ENCODE peak calls at places on chromosomes 11 and 22, in seven cellular contexts. One of them, this sample, is unnamed. For H3K36me3, the result is how much of the 10 kb centered on the place peaks cover.

GRCh38 chr11:102347526-102348331 is 715 bp downstream of the BIRC2 start:
- DNase-seq in pancreas: no peak
- DNase-seq in tibial artery: no peak
- DNase-seq in BE2C: no peak
- DNase-seq in PC-3: peak
- DNase-seq in fibroblast of lung: peak
- DNase-seq in right lobe of liver: no peak
- DNase-seq in this sample: no peak

GRCh38 chr11:57482782-57483569 is 22.6 kb downstream of the RTN4RL2 start:
- DNase-seq in PC-3: peak
- DNase-seq in pancreas: peak
- DNase-seq in tibial artery: no peak
- DNase-seq in right lobe of liver: no peak
- DNase-seq in fibroblast of lung: no peak
- DNase-seq in BE2C: peak
- DNase-seq in this sample: peak

GRCh38 chr11:73866586-73866996 is 10.1 kb downstream of the COA4 start:
- DNase-seq in PC-3: peak
- DNase-seq in fibroblast of lung: peak
- DNase-seq in pancreas: no peak
- DNase-seq in tibial artery: no peak
- DNase-seq in right lobe of liver: no peak
- DNase-seq in BE2C: peak
- DNase-seq in this sample: no peak

GRCh38 chr22:35134637-35135036 is 68.7 kb downstream of the ISX start:
- DNase-seq in PC-3: no peak
- DNase-seq in fibroblast of lung: no peak
- DNase-seq in tibial artery: no peak
- DNase-seq in pancreas: no peak
- DNase-seq in BE2C: no peak
- DNase-seq in right lobe of liver: no peak
- DNase-seq in this sample: no peak

GRCh38 chr11:109424893-109425292 is 2.9 kb downstream of the C11orf87 start:
- DNase-seq in pancreas: peak
- DNase-seq in tibial artery: no peak
- DNase-seq in fibroblast of lung: no peak
- DNase-seq in right lobe of liver: no peak
- DNase-seq in BE2C: no peak
- DNase-seq in PC-3: peak
- DNase-seq in this sample: no peak

GRCh38 chr22:27370987-27371386 is 430.6 kb downstream of the MN1 start:
- DNase-seq in right lobe of liver: no peak
- DNase-seq in tibial artery: no peak
- DNase-seq in BE2C: no peak
- DNase-seq in fibroblast of lung: no peak
- DNase-seq in PC-3: no peak
- DNase-seq in pancreas: no peak
- DNase-seq in this sample: no peak

GRCh38 chr11:115496892-115497291 is 7.3 kb downstream of the CADM1 start:
- DNase-seq in right lobe of liver: no peak
- DNase-seq in BE2C: no peak
- DNase-seq in pancreas: no peak
- DNase-seq in fibroblast of lung: peak
- DNase-seq in tibial artery: no peak
- DNase-seq in PC-3: no peak
- DNase-seq in this sample: no peak

GRCh38 chr11:68142028-68142412 is 20.8 kb upstream of the CHKA start:
- DNase-seq in fibroblast of lung: no peak
- DNase-seq in BE2C: no peak
- DNase-seq in pancreas: peak
- DNase-seq in tibial artery: no peak
- DNase-seq in right lobe of liver: peak
- DNase-seq in PC-3: peak
- DNase-seq in this sample: peak

GRCh38 chr11:72716291-72716690 is 35.9 kb downstream of the ARAP1 start:
- DNase-seq in pancreas: peak
- DNase-seq in BE2C: peak
- DNase-seq in fibroblast of lung: peak
- DNase-seq in tibial artery: no peak
- DNase-seq in PC-3: no peak
- DNase-seq in right lobe of liver: no peak
- DNase-seq in this sample: no peak

GRCh38 chr11:44004452-44004833 is 43.3 kb upstream of the ACCSL start:
- DNase-seq in right lobe of liver: no peak
- DNase-seq in tibial artery: peak
- DNase-seq in pancreas: no peak
- DNase-seq in fibroblast of lung: no peak
- DNase-seq in PC-3: no peak
- DNase-seq in BE2C: no peak
- DNase-seq in this sample: no peak

GRCh38 chr11:86990520-86990919 is 35.3 kb upstream of the FZD4 start:
- DNase-seq in PC-3: peak
- DNase-seq in pancreas: no peak
- DNase-seq in fibroblast of lung: peak
- DNase-seq in BE2C: no peak
- DNase-seq in right lobe of liver: no peak
- DNase-seq in tibial artery: no peak
- DNase-seq in this sample: no peak

GRCh38 chr11:71432761-71433647 is 15.2 kb downstream of the DHCR7 start:
- DNase-seq in BE2C: no peak
- DNase-seq in pancreas: no peak
- DNase-seq in right lobe of liver: peak
- DNase-seq in tibial artery: no peak
- DNase-seq in fibroblast of lung: no peak
- DNase-seq in PC-3: no peak
- DNase-seq in this sample: no peak

GRCh38 chr11:101390539-101390938 is 193.3 kb downstream of the TRPC6 start:
- DNase-seq in PC-3: peak
- DNase-seq in tibial artery: no peak
- DNase-seq in pancreas: no peak
- DNase-seq in fibroblast of lung: no peak
- DNase-seq in BE2C: no peak
- DNase-seq in right lobe of liver: no peak
- DNase-seq in this sample: no peak

GRCh38 chr22:40202225-40202944 is 24.7 kb downstream of the TNRC6B start:
- DNase-seq in BE2C: no peak
- DNase-seq in tibial artery: no peak
- DNase-seq in right lobe of liver: no peak
- DNase-seq in PC-3: no peak
- DNase-seq in pancreas: no peak
- DNase-seq in fibroblast of lung: no peak
- DNase-seq in this sample: no peak

GRCh38 chr11:102430158-102430836 is 22.3 kb downstream of the TMEM123 start:
- DNase-seq in pancreas: no peak
- DNase-seq in right lobe of liver: no peak
- DNase-seq in PC-3: no peak
- DNase-seq in tibial artery: no peak
- DNase-seq in fibroblast of lung: peak
- DNase-seq in BE2C: no peak
- DNase-seq in this sample: peak

GRCh38 chr22:20864186-20864908 is 5.5 kb downstream of the SNAP29 start:
- DNase-seq in right lobe of liver: no peak
- DNase-seq in fibroblast of lung: no peak
- DNase-seq in BE2C: no peak
- DNase-seq in tibial artery: no peak
- DNase-seq in pancreas: no peak
- DNase-seq in PC-3: no peak
- DNase-seq in this sample: no peak

GRCh38 chr22:38295339-38295738 is 21.9 kb downstream of the CSNK1E start:
- DNase-seq in PC-3: no peak
- DNase-seq in tibial artery: no peak
- DNase-seq in fibroblast of lung: no peak
- DNase-seq in right lobe of liver: no peak
- DNase-seq in BE2C: no peak
- DNase-seq in pancreas: no peak
- DNase-seq in this sample: no peak

GRCh38 chr11:79088967-79089366 is 351.9 kb downstream of the TENM4 start:
- DNase-seq in right lobe of liver: no peak
- DNase-seq in fibroblast of lung: no peak
- DNase-seq in tibial artery: no peak
- DNase-seq in PC-3: no peak
- DNase-seq in pancreas: no peak
- DNase-seq in BE2C: no peak
- DNase-seq in this sample: no peak

GRCh38 chr22:43114958-43115357 is 4.4 kb downstream of the BIK start:
- DNase-seq in PC-3: peak
- DNase-seq in right lobe of liver: no peak
- DNase-seq in BE2C: no peak
- DNase-seq in tibial artery: no peak
- DNase-seq in pancreas: peak
- DNase-seq in fibroblast of lung: no peak
- DNase-seq in this sample: no peak

GRCh38 chr11:20126724-20127123 is 33.6 kb downstream of the DBX1 start:
- DNase-seq in BE2C: no peak
- DNase-seq in PC-3: peak
- DNase-seq in fibroblast of lung: peak
- DNase-seq in right lobe of liver: no peak
- DNase-seq in pancreas: no peak
- DNase-seq in tibial artery: no peak
- DNase-seq in this sample: no peak

GRCh38 chr22:19806213-19807160 is 45.9 kb downstream of the TBX1 start:
- DNase-seq in PC-3: peak
- DNase-seq in right lobe of liver: peak
- DNase-seq in fibroblast of lung: peak
- DNase-seq in pancreas: peak
- DNase-seq in BE2C: peak
- DNase-seq in tibial artery: no peak
- DNase-seq in this sample: no peak

GRCh38 chr11:117588166-117588810 is 208.7 kb downstream of the DSCAML1 start:
- DNase-seq in PC-3: no peak
- DNase-seq in tibial artery: no peak
- DNase-seq in BE2C: no peak
- DNase-seq in pancreas: no peak
- DNase-seq in right lobe of liver: no peak
- DNase-seq in fibroblast of lung: no peak
- DNase-seq in this sample: no peak

GRCh38 chr11:117587416-117587815 is 209.6 kb downstream of the DSCAML1 start:
- DNase-seq in pancreas: no peak
- DNase-seq in tibial artery: no peak
- DNase-seq in PC-3: no peak
- DNase-seq in BE2C: no peak
- DNase-seq in fibroblast of lung: no peak
- DNase-seq in right lobe of liver: no peak
- DNase-seq in this sample: no peak

GRCh38 chr11:117585631-117586030 is 211.4 kb downstream of the DSCAML1 start:
- DNase-seq in fibroblast of lung: no peak
- DNase-seq in tibial artery: no peak
- DNase-seq in pancreas: no peak
- DNase-seq in BE2C: no peak
- DNase-seq in PC-3: no peak
- DNase-seq in right lobe of liver: peak
- DNase-seq in this sample: no peak

GRCh38 chr11:117584056-117584830 is 212.8 kb downstream of the DSCAML1 start:
- DNase-seq in tibial artery: no peak
- DNase-seq in BE2C: no peak
- DNase-seq in right lobe of liver: peak
- DNase-seq in PC-3: no peak
- DNase-seq in fibroblast of lung: peak
- DNase-seq in pancreas: no peak
- DNase-seq in this sample: no peak

GRCh38 chr11:117586392-117586791 is 210.6 kb downstream of the DSCAML1 start:
- DNase-seq in right lobe of liver: no peak
- DNase-seq in tibial artery: no peak
- DNase-seq in PC-3: no peak
- DNase-seq in pancreas: no peak
- DNase-seq in BE2C: no peak
- DNase-seq in fibroblast of lung: no peak
- DNase-seq in this sample: no peak
- H3K4me3 ChIP-seq in right lobe of liver: no peak
- H3K4me3 ChIP-seq in tibial artery: no peak
- H3K4me3 ChIP-seq in PC-3: no peak
- H3K4me3 ChIP-seq in pancreas: no peak
- H3K4me3 ChIP-seq in BE2C: no peak
- H3K4me3 ChIP-seq in fibroblast of lung: no peak
- H3K4me3 ChIP-seq in this sample: no peak

GRCh38 chr11:35227551-35228341 is 88.8 kb downstream of the CD44 start:
- DNase-seq in tibial artery: peak
- DNase-seq in BE2C: no peak
- DNase-seq in pancreas: no peak
- DNase-seq in fibroblast of lung: no peak
- DNase-seq in right lobe of liver: no peak
- DNase-seq in PC-3: peak
- DNase-seq in this sample: no peak

GRCh38 chr11:35218956-35219355 is 80.0 kb downstream of the CD44 start:
- DNase-seq in tibial artery: no peak
- DNase-seq in fibroblast of lung: peak
- DNase-seq in pancreas: no peak
- DNase-seq in right lobe of liver: no peak
- DNase-seq in PC-3: no peak
- DNase-seq in BE2C: no peak
- DNase-seq in this sample: no peak

DNA sequence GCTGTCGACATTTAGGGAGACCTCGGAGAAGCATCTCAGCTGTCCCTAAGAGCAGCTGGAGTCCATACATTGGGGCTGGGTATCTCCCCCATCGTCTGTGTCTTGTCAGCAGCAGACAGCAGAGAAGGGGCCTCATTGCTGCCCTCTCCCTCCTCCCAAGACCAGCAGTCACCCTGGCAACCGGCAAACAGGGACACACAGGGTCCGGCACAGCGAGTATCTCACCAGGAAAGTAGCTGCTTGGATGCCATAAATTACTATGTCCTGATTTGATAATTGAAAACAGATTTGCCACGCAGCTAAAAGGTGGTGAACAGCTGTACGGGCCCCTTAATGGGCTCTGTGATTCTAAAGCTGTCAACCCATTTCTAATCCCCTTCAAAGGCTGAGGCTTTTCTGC is 84.5 kb downstream of the CD44 start:
- DNase-seq in BE2C: peak
- DNase-seq in tibial artery: no peak
- DNase-seq in pancreas: no peak
- DNase-seq in right lobe of liver: no peak
- DNase-seq in PC-3: no peak
- DNase-seq in fibroblast of lung: peak
- DNase-seq in this sample: no peak
- H3K36me3 ChIP-seq in BE2C: under half
- H3K36me3 ChIP-seq in tibial artery: half or more
- H3K36me3 ChIP-seq in pancreas: under half
- H3K36me3 ChIP-seq in right lobe of liver: under half
- H3K36me3 ChIP-seq in PC-3: half or more
- H3K36me3 ChIP-seq in fibroblast of lung: under half
- H3K36me3 ChIP-seq in this sample: under half

GRCh38 chr11:32297629-32298028 is 137.7 kb downstream of the WT1 start:
- DNase-seq in tibial artery: no peak
- DNase-seq in fibroblast of lung: peak
- DNase-seq in BE2C: peak
- DNase-seq in pancreas: no peak
- DNase-seq in PC-3: peak
- DNase-seq in right lobe of liver: no peak
- DNase-seq in this sample: no peak
- TF ChIP-seq CTCF in tibial artery: no peak
- TF ChIP-seq CTCF in fibroblast of lung: peak
- TF ChIP-seq CTCF in BE2C: peak
- TF ChIP-seq CTCF in pancreas: no peak
- TF ChIP-seq CTCF in PC-3: peak
- TF ChIP-seq CTCF in right lobe of liver: no peak
- TF ChIP-seq CTCF in this sample: peak

DNA sequence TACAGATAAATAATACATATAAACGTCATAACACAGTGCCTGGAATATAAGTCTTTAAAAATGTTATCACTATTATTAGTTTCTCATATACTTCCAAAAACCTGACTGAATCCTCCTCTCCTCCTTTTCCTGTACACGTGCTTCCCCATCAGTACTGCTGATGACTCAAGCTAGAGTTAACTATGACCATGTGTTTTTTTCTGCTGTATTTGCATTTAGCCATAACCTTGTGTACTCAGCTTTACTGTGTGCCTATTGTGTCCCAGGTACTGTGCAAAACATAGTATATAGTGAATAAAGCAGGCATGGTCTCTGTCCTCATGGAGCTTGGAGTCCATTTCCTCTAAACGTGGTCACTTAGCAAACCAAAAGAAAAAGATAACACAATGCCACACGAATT is 56.5 kb upstream of the ARHGAP32 start:
- DNase-seq in pancreas: no peak
- DNase-seq in BE2C: no peak
- DNase-seq in right lobe of liver: no peak
- DNase-seq in PC-3: peak
- DNase-seq in tibial artery: no peak
- DNase-seq in fibroblast of lung: peak
- DNase-seq in this sample: no peak
- H3K4me3 ChIP-seq in pancreas: no peak
- H3K4me3 ChIP-seq in BE2C: no peak
- H3K4me3 ChIP-seq in right lobe of liver: no peak
- H3K4me3 ChIP-seq in PC-3: no peak
- H3K4me3 ChIP-seq in tibial artery: no peak
- H3K4me3 ChIP-seq in fibroblast of lung: no peak
- H3K4me3 ChIP-seq in this sample: no peak